ENCODE peak calls at places on chromosomes 11 and 22, in ten cellular contexts. R, U, N, X, Q, M, V, K, H and D are unnamed samples.

GRCh38 chr11:115980747-115981475 is 476.7 kb upstream of the CADM1 start:
- DNase-seq in R (no peak), U (no peak), N (no peak), X (no peak), Q (no peak), M (no peak), V (no peak), K (no peak), H (no peak), D (no peak)

GRCh38 chr11:72038491-72038890 is 39.8 kb downstream of the IL18BP start:
- DNase-seq in R (peak), U (no peak), N (no peak), X (peak), Q (no peak), M (peak), V (no peak), K (peak), H (no peak), D (peak)

GRCh38 chr22:33923660-33924246 is 3.5 kb upstream of the LARGE1 start:
- DNase-seq in R (peak), U (no peak), N (no peak), X (peak), Q (no peak), M (peak), V (no peak), K (no peak), H (no peak), D (peak)

GRCh38 chr11:82267186-82267585 is 466.5 kb downstream of the FAM181B start:
- DNase-seq in R (no peak), U (no peak), N (no peak), X (no peak), Q (no peak), M (no peak), V (no peak), K (no peak), H (no peak), D (no peak)

GRCh38 chr11:112805658-112806057 is 155.6 kb upstream of the NCAM1 start:
- DNase-seq in R (peak), U (no peak), N (no peak), X (no peak), Q (no peak), M (no peak), V (no peak), K (peak), H (no peak), D (no peak)

GRCh38 chr11:117843666-117844484 is 19.3 kb upstream of the FXYD2 start:
- DNase-seq in R (peak), U (peak), N (no peak), X (peak), Q (peak), M (peak), V (peak), K (peak), H (peak), D (peak)

GRCh38 chr22:28791841-28792490 is 8.4 kb downstream of the XBP1 start:
- DNase-seq in R (no peak), U (no peak), N (no peak), X (no peak), Q (no peak), M (no peak), V (no peak), K (no peak), H (no peak), D (no peak)

GRCh38 chr11:62910141-62910882 is 10.9 kb downstream of the CHRM1 start:
- DNase-seq in R (no peak), U (no peak), N (no peak), X (no peak), Q (no peak), M (no peak), V (no peak), K (no peak), H (no peak), D (no peak)

GRCh38 chr11:12770966-12771597 is 96.9 kb downstream of the TEAD1 start:
- DNase-seq in R (peak), U (no peak), N (no peak), X (no peak), Q (no peak), M (no peak), V (no peak), K (no peak), H (no peak), D (no peak)

GRCh38 chr22:48894804-48895250 is 932.8 kb downstream of the BRD1 start:
- DNase-seq in R (no peak), U (no peak), N (no peak), X (no peak), Q (no peak), M (no peak), V (no peak), K (no peak), H (no peak), D (no peak)

GRCh38 chr11:100752371-100753073 is 65.4 kb downstream of the ARHGAP42 start:
- DNase-seq in R (peak), U (no peak), N (no peak), X (no peak), Q (no peak), M (no peak), V (no peak), K (no peak), H (no peak), D (no peak)

GRCh38 chr11:124302291-124302690 is 11.5 kb downstream of the OR8D1 start:
- DNase-seq in R (no peak), U (no peak), N (no peak), X (no peak), Q (no peak), M (no peak), V (no peak), K (no peak), H (no peak), D (peak)

GRCh38 chr22:29914991-29915390 is 32.0 kb downstream of the MTMR3 start:
- DNase-seq in R (no peak), U (no peak), N (no peak), X (no peak), Q (no peak), M (no peak), V (no peak), K (no peak), H (no peak), D (no peak)

GRCh38 chr11:94332814-94333213 is 28.4 kb downstream of the IZUMO1R start:
- DNase-seq in R (no peak), U (no peak), N (no peak), X (no peak), Q (no peak), M (no peak), V (no peak), K (no peak), H (no peak), D (no peak)

GRCh38 chr22:33180371-33180770 is 122.2 kb upstream of the SYN3 start:
- DNase-seq in R (peak), U (no peak), N (no peak), X (no peak), Q (no peak), M (no peak), V (no peak), K (no peak), H (no peak), D (no peak)

GRCh38 chr11:43905788-43906187 is 25.2 kb downstream of the ALKBH3 start:
- DNase-seq in R (peak), U (no peak), N (no peak), X (no peak), Q (no peak), M (no peak), V (no peak), K (peak), H (no peak), D (no peak)

GRCh38 chr11:72918825-72919224 is 104.6 kb downstream of the ATG16L2 start:
- DNase-seq in R (no peak), U (no peak), N (no peak), X (no peak), Q (no peak), M (peak), V (no peak), K (no peak), H (no peak), D (no peak)

GRCh38 chr11:23711981-23712380 is 784.9 kb upstream of the LUZP2 start:
- DNase-seq in R (no peak), U (no peak), N (no peak), X (no peak), Q (no peak), M (no peak), V (no peak), K (no peak), H (no peak), D (no peak)

GRCh38 chr11:12888525-12889158 is 120.5 kb upstream of the RASSF10 start:
- DNase-seq in R (peak), U (peak), N (peak), X (peak), Q (peak), M (peak), V (peak), K (peak), H (peak), D (peak)

GRCh38 chr11:68826726-68827125 is 15.0 kb downstream of the CPT1A start:
- DNase-seq in R (no peak), U (no peak), N (no peak), X (no peak), Q (no peak), M (no peak), V (no peak), K (no peak), H (no peak), D (no peak)